ENCODE peak calls at places on chromosomes 13 and 19, in seven cellular contexts. One of them, this sample, is unnamed.

GRCh38 chr13:97222934-97223710 is 989 bp downstream of the MBNL2 start:
- DNase-seq in ureter: no peak
- DNase-seq in ELR: no peak
- DNase-seq in GM04504: no peak
- DNase-seq in effector memory CD8-positive, alpha-beta T cell: no peak
- DNase-seq in lower lobe of right lung: no peak
- DNase-seq in nucleus accumbens: no peak
- DNase-seq in this sample: no peak

GRCh38 chr19:32396046-32396652 is 9.4 kb upstream of the DPY19L3 start:
- DNase-seq in ureter: no peak
- DNase-seq in ELR: no peak
- DNase-seq in GM04504: no peak
- DNase-seq in effector memory CD8-positive, alpha-beta T cell: no peak
- DNase-seq in lower lobe of right lung: no peak
- DNase-seq in nucleus accumbens: no peak
- DNase-seq in this sample: no peak

GRCh38 chr19:38019427-38019724 is 112.4 kb downstream of the SIPA1L3 start:
- DNase-seq in ureter: no peak
- DNase-seq in ELR: no peak
- DNase-seq in GM04504: no peak
- DNase-seq in effector memory CD8-positive, alpha-beta T cell: no peak
- DNase-seq in lower lobe of right lung: no peak
- DNase-seq in nucleus accumbens: no peak
- DNase-seq in this sample: no peak

GRCh38 chr19:11345122-11345752 is 831 bp downstream of the TMEM205 start:
- DNase-seq in ureter: no peak
- DNase-seq in ELR: peak; percentile 30
- DNase-seq in GM04504: no peak
- DNase-seq in effector memory CD8-positive, alpha-beta T cell: no peak
- DNase-seq in lower lobe of right lung: no peak
- DNase-seq in nucleus accumbens: no peak
- DNase-seq in this sample: no peak

GRCh38 chr13:44011036-44011435 is 131.3 kb downstream of the LACC1 start:
- DNase-seq in ureter: no peak
- DNase-seq in ELR: peak; percentile 58
- DNase-seq in GM04504: no peak
- DNase-seq in effector memory CD8-positive, alpha-beta T cell: no peak
- DNase-seq in lower lobe of right lung: no peak
- DNase-seq in nucleus accumbens: no peak
- DNase-seq in this sample: no peak

GRCh38 chr19:2983351-2984195 is 6.2 kb downstream of the TLE6 start:
- DNase-seq in ureter: peak; percentile 62
- DNase-seq in ELR: no peak
- DNase-seq in GM04504: peak; percentile 23
- DNase-seq in effector memory CD8-positive, alpha-beta T cell: no peak
- DNase-seq in lower lobe of right lung: no peak
- DNase-seq in nucleus accumbens: peak; percentile 14
- DNase-seq in this sample: no peak

GRCh38 chr13:39364797-39365468 is 238.1 kb downstream of the LHFPL6 start:
- DNase-seq in ureter: no peak
- DNase-seq in ELR: peak; percentile 25
- DNase-seq in GM04504: no peak
- DNase-seq in effector memory CD8-positive, alpha-beta T cell: no peak
- DNase-seq in lower lobe of right lung: no peak
- DNase-seq in nucleus accumbens: no peak
- DNase-seq in this sample: no peak

GRCh38 chr13:60411983-60412382 is 15.0 kb downstream of the TDRD3 start:
- DNase-seq in ureter: no peak
- DNase-seq in ELR: no peak
- DNase-seq in GM04504: no peak
- DNase-seq in effector memory CD8-positive, alpha-beta T cell: no peak
- DNase-seq in lower lobe of right lung: no peak
- DNase-seq in nucleus accumbens: no peak
- DNase-seq in this sample: no peak

GRCh38 chr13:77507931-77508776 is 27.4 kb upstream of the SCEL start:
- DNase-seq in ureter: no peak
- DNase-seq in ELR: peak; percentile 90
- DNase-seq in GM04504: peak; percentile 30
- DNase-seq in effector memory CD8-positive, alpha-beta T cell: no peak
- DNase-seq in lower lobe of right lung: no peak
- DNase-seq in nucleus accumbens: no peak
- DNase-seq in this sample: no peak

GRCh38 chr13:100490692-100491091 is 97.9 kb downstream of the GGACT start:
- DNase-seq in ureter: no peak
- DNase-seq in ELR: no peak
- DNase-seq in GM04504: no peak
- DNase-seq in effector memory CD8-positive, alpha-beta T cell: no peak
- DNase-seq in lower lobe of right lung: no peak
- DNase-seq in nucleus accumbens: no peak
- DNase-seq in this sample: no peak

GRCh38 chr19:35693835-35694599 is 10.3 kb upstream of the ZBTB32 start:
- DNase-seq in ureter: peak; percentile 89
- DNase-seq in ELR: peak; percentile 88
- DNase-seq in GM04504: peak; percentile 58
- DNase-seq in effector memory CD8-positive, alpha-beta T cell: peak; percentile 92
- DNase-seq in lower lobe of right lung: peak; percentile 90
- DNase-seq in nucleus accumbens: peak; percentile 77
- DNase-seq in this sample: peak; percentile 91

GRCh38 chr13:24385902-24386301 is 76.5 kb downstream of the C1QTNF9 start:
- DNase-seq in ureter: no peak
- DNase-seq in ELR: no peak
- DNase-seq in GM04504: no peak
- DNase-seq in effector memory CD8-positive, alpha-beta T cell: no peak
- DNase-seq in lower lobe of right lung: no peak
- DNase-seq in nucleus accumbens: no peak
- DNase-seq in this sample: no peak

GRCh38 chr19:33473644-33474305 is 47.8 kb downstream of the PEPD start:
- DNase-seq in ureter: no peak
- DNase-seq in ELR: peak; percentile 70
- DNase-seq in GM04504: peak; percentile 51
- DNase-seq in effector memory CD8-positive, alpha-beta T cell: no peak
- DNase-seq in lower lobe of right lung: peak; percentile 17
- DNase-seq in nucleus accumbens: no peak
- DNase-seq in this sample: no peak

GRCh38 chr19:34325961-34326360 is 39.0 kb upstream of the GPI start:
- DNase-seq in ureter: no peak
- DNase-seq in ELR: no peak
- DNase-seq in GM04504: no peak
- DNase-seq in effector memory CD8-positive, alpha-beta T cell: no peak
- DNase-seq in lower lobe of right lung: no peak
- DNase-seq in nucleus accumbens: no peak
- DNase-seq in this sample: no peak

GRCh38 chr19:35882074-35882832 is 13.9 kb downstream of the APLP1 start:
- DNase-seq in ureter: peak; percentile 65
- DNase-seq in ELR: peak; percentile 76
- DNase-seq in GM04504: peak; percentile 79
- DNase-seq in effector memory CD8-positive, alpha-beta T cell: peak; percentile 56
- DNase-seq in lower lobe of right lung: no peak
- DNase-seq in nucleus accumbens: no peak
- DNase-seq in this sample: peak; percentile 68

GRCh38 chr19:35661995-35662340 is 4.3 kb upstream of the UPK1A start:
- DNase-seq in ureter: no peak
- DNase-seq in ELR: no peak
- DNase-seq in GM04504: no peak
- DNase-seq in effector memory CD8-positive, alpha-beta T cell: no peak
- DNase-seq in lower lobe of right lung: no peak
- DNase-seq in nucleus accumbens: no peak
- DNase-seq in this sample: no peak

GRCh38 chr19:58554494-58555368 is at the start of gene CHMP2A:
- DNase-seq in ureter: peak; percentile 99
- DNase-seq in ELR: peak; percentile 94
- DNase-seq in GM04504: peak; percentile 92
- DNase-seq in effector memory CD8-positive, alpha-beta T cell: peak; percentile 98
- DNase-seq in lower lobe of right lung: peak; percentile 99
- DNase-seq in nucleus accumbens: no peak
- DNase-seq in this sample: peak; percentile 99

GRCh38 chr13:48235100-48235813 is 2.3 kb downstream of the ITM2B start:
- DNase-seq in ureter: peak; percentile 54
- DNase-seq in ELR: peak; percentile 57
- DNase-seq in GM04504: no peak
- DNase-seq in effector memory CD8-positive, alpha-beta T cell: no peak
- DNase-seq in lower lobe of right lung: peak; percentile 49
- DNase-seq in nucleus accumbens: peak; percentile 21
- DNase-seq in this sample: no peak

GRCh38 chr19:38023245-38023644 is 116.2 kb downstream of the SIPA1L3 start:
- DNase-seq in ureter: no peak
- DNase-seq in ELR: peak; percentile 58
- DNase-seq in GM04504: no peak
- DNase-seq in effector memory CD8-positive, alpha-beta T cell: no peak
- DNase-seq in lower lobe of right lung: no peak
- DNase-seq in nucleus accumbens: no peak
- DNase-seq in this sample: no peak

GRCh38 chr13:33015791-33016323 is 366 bp upstream of the KL start:
- DNase-seq in ureter: no peak
- DNase-seq in ELR: no peak
- DNase-seq in GM04504: no peak
- DNase-seq in effector memory CD8-positive, alpha-beta T cell: no peak
- DNase-seq in lower lobe of right lung: peak; percentile 51
- DNase-seq in nucleus accumbens: no peak
- DNase-seq in this sample: no peak

GRCh38 chr19:47609885-47610545 is 1.1 kb downstream of the BICRA start:
- DNase-seq in ureter: peak; percentile 55
- DNase-seq in ELR: peak; percentile 69
- DNase-seq in GM04504: no peak
- DNase-seq in effector memory CD8-positive, alpha-beta T cell: peak; percentile 39
- DNase-seq in lower lobe of right lung: peak; percentile 65
- DNase-seq in nucleus accumbens: peak; percentile 34
- DNase-seq in this sample: no peak

GRCh38 chr13:66835040-66835628 is 395.0 kb downstream of the PCDH9 start:
- DNase-seq in ureter: no peak
- DNase-seq in ELR: no peak
- DNase-seq in GM04504: no peak
- DNase-seq in effector memory CD8-positive, alpha-beta T cell: no peak
- DNase-seq in lower lobe of right lung: no peak
- DNase-seq in nucleus accumbens: peak; percentile 65
- DNase-seq in this sample: peak; percentile 54

GRCh38 chr13:39451860-39452301 is 151.1 kb downstream of the LHFPL6 start:
- DNase-seq in ureter: no peak
- DNase-seq in ELR: no peak
- DNase-seq in GM04504: no peak
- DNase-seq in effector memory CD8-positive, alpha-beta T cell: no peak
- DNase-seq in lower lobe of right lung: no peak
- DNase-seq in nucleus accumbens: no peak
- DNase-seq in this sample: no peak

GRCh38 chr13:33110713-33111413 is 94.6 kb downstream of the KL start:
- DNase-seq in ureter: peak; percentile 60
- DNase-seq in ELR: no peak
- DNase-seq in GM04504: no peak
- DNase-seq in effector memory CD8-positive, alpha-beta T cell: no peak
- DNase-seq in lower lobe of right lung: peak; percentile 52
- DNase-seq in nucleus accumbens: no peak
- DNase-seq in this sample: no peak

GRCh38 chr13:81714513-81714912 is 1373.6 kb upstream of the SPRY2 start:
- DNase-seq in ureter: no peak
- DNase-seq in ELR: peak; percentile 21
- DNase-seq in GM04504: no peak
- DNase-seq in effector memory CD8-positive, alpha-beta T cell: no peak
- DNase-seq in lower lobe of right lung: no peak
- DNase-seq in nucleus accumbens: no peak
- DNase-seq in this sample: no peak

GRCh38 chr19:5023128-5023571 is 54.2 kb downstream of the KDM4B start:
- DNase-seq in ureter: no peak
- DNase-seq in ELR: no peak
- DNase-seq in GM04504: no peak
- DNase-seq in effector memory CD8-positive, alpha-beta T cell: no peak
- DNase-seq in lower lobe of right lung: no peak
- DNase-seq in nucleus accumbens: no peak
- DNase-seq in this sample: no peak

GRCh38 chr13:27956576-27957300 is 12.4 kb downstream of the CDX2 start:
- DNase-seq in ureter: no peak
- DNase-seq in ELR: no peak
- DNase-seq in GM04504: no peak
- DNase-seq in effector memory CD8-positive, alpha-beta T cell: no peak
- DNase-seq in lower lobe of right lung: no peak
- DNase-seq in nucleus accumbens: no peak
- DNase-seq in this sample: no peak

GRCh38 chr19:51448011-51448744 is 10.1 kb downstream of the SIGLEC8 start:
- DNase-seq in ureter: no peak
- DNase-seq in ELR: no peak
- DNase-seq in GM04504: no peak
- DNase-seq in effector memory CD8-positive, alpha-beta T cell: no peak
- DNase-seq in lower lobe of right lung: no peak
- DNase-seq in nucleus accumbens: no peak
- DNase-seq in this sample: no peak

GRCh38 chr19:35142531-35143230 is 374 bp upstream of the FXYD7 start:
- DNase-seq in ureter: no peak
- DNase-seq in ELR: peak; percentile 63
- DNase-seq in GM04504: no peak
- DNase-seq in effector memory CD8-positive, alpha-beta T cell: peak; percentile 70
- DNase-seq in lower lobe of right lung: no peak
- DNase-seq in nucleus accumbens: no peak
- DNase-seq in this sample: no peak

GRCh38 chr13:96229356-96229755 is 139.4 kb downstream of the HS6ST3 start:
- DNase-seq in ureter: no peak
- DNase-seq in ELR: peak; percentile 37
- DNase-seq in GM04504: no peak
- DNase-seq in effector memory CD8-positive, alpha-beta T cell: no peak
- DNase-seq in lower lobe of right lung: no peak
- DNase-seq in nucleus accumbens: no peak
- DNase-seq in this sample: no peak

GRCh38 chr19:38004100-38004504 is 97.1 kb downstream of the SIPA1L3 start:
- DNase-seq in ureter: no peak
- DNase-seq in ELR: peak; percentile 50
- DNase-seq in GM04504: no peak
- DNase-seq in effector memory CD8-positive, alpha-beta T cell: no peak
- DNase-seq in lower lobe of right lung: no peak
- DNase-seq in nucleus accumbens: no peak
- DNase-seq in this sample: no peak

GRCh38 chr13:27112006-27112405 is 59.6 kb downstream of the USP12 start:
- DNase-seq in ureter: no peak
- DNase-seq in ELR: no peak
- DNase-seq in GM04504: no peak
- DNase-seq in effector memory CD8-positive, alpha-beta T cell: no peak
- DNase-seq in lower lobe of right lung: no peak
- DNase-seq in nucleus accumbens: no peak
- DNase-seq in this sample: no peak

GRCh38 chr13:111845621-111846351 is 221.2 kb upstream of the SOX1 start:
- DNase-seq in ureter: no peak
- DNase-seq in ELR: no peak
- DNase-seq in GM04504: no peak
- DNase-seq in effector memory CD8-positive, alpha-beta T cell: no peak
- DNase-seq in lower lobe of right lung: no peak
- DNase-seq in nucleus accumbens: no peak
- DNase-seq in this sample: no peak

GRCh38 chr19:56291857-56292256 is 19.3 kb downstream of the EDDM13 start:
- DNase-seq in ureter: no peak
- DNase-seq in ELR: peak; percentile 3
- DNase-seq in GM04504: no peak
- DNase-seq in effector memory CD8-positive, alpha-beta T cell: no peak
- DNase-seq in lower lobe of right lung: no peak
- DNase-seq in nucleus accumbens: no peak
- DNase-seq in this sample: no peak

GRCh38 chr19:8251025-8251472 is 41.9 kb downstream of the CERS4 start:
- DNase-seq in ureter: peak; percentile 67
- DNase-seq in ELR: no peak
- DNase-seq in GM04504: no peak
- DNase-seq in effector memory CD8-positive, alpha-beta T cell: no peak
- DNase-seq in lower lobe of right lung: peak; percentile 88
- DNase-seq in nucleus accumbens: peak; percentile 62
- DNase-seq in this sample: peak; percentile 32

GRCh38 chr19:33260628-33261418 is 35.2 kb upstream of the SLC7A10 start:
- DNase-seq in ureter: no peak
- DNase-seq in ELR: no peak
- DNase-seq in GM04504: no peak
- DNase-seq in effector memory CD8-positive, alpha-beta T cell: no peak
- DNase-seq in lower lobe of right lung: peak; percentile 76
- DNase-seq in nucleus accumbens: no peak
- DNase-seq in this sample: no peak

GRCh38 chr19:30781519-30781918 is 409.3 kb downstream of the ZNF536 start:
- DNase-seq in ureter: no peak
- DNase-seq in ELR: no peak
- DNase-seq in GM04504: no peak
- DNase-seq in effector memory CD8-positive, alpha-beta T cell: no peak
- DNase-seq in lower lobe of right lung: no peak
- DNase-seq in nucleus accumbens: no peak
- DNase-seq in this sample: peak; percentile 3

GRCh38 chr13:30110301-30111070 is 196.9 kb downstream of the KATNAL1 start:
- DNase-seq in ureter: no peak
- DNase-seq in ELR: no peak
- DNase-seq in GM04504: no peak
- DNase-seq in effector memory CD8-positive, alpha-beta T cell: no peak
- DNase-seq in lower lobe of right lung: no peak
- DNase-seq in nucleus accumbens: no peak
- DNase-seq in this sample: no peak